ENCODE peak calls at places on chromosomes 1 and 21, in seven cellular contexts. F is HCT116, H is suprapubic skin, V is HepG2, J is K562, W is sigmoid colon, A is transverse colon. P is an unnamed sample. For H3K4me1, the result is how much of the 10 kb centered on the place peaks cover.

GRCh38 chr1:111948209-111949131 is 41.0 kb downstream of the KCND3 start:
- DNase-seq in A (peak), J (no peak), V (no peak), W (peak), F (no peak), H (no peak), P (no peak)

GRCh38 chr1:8666394-8667167 is 150.9 kb downstream of the RERE start:
- DNase-seq in F (no peak), V (no peak), H (no peak), A (no peak), J (no peak), W (no peak), P (no peak)

GRCh38 chr1:110393691-110394564 is 3.1 kb upstream of the SLC16A4 start:
- DNase-seq in W (no peak), F (no peak), J (no peak), V (peak), A (peak), H (no peak), P (no peak)

GRCh38 chr1:31765041-31765467 is 914 bp upstream of the ADGRB2 start:
- DNase-seq in F (no peak), J (peak), W (no peak), H (no peak), V (no peak), A (no peak), P (no peak)

GRCh38 chr1:168783831-168784230 is 54.8 kb upstream of the DPT start:
- DNase-seq in F (no peak), H (no peak), W (peak), A (no peak), J (no peak), V (no peak), P (no peak)

GRCh38 chr1:17615959-17616358 is 76.5 kb downstream of the ARHGEF10L start:
- DNase-seq in W (no peak), J (no peak), F (no peak), V (no peak), A (no peak), H (no peak), P (no peak)

GRCh38 chr1:26784023-26784871 is 3.5 kb upstream of the PIGV start:
- DNase-seq in A (peak), H (no peak), W (peak), J (peak), F (no peak), V (peak), P (no peak)

GRCh38 chr1:59163268-59164092 is 133.4 kb upstream of the FGGY start:
- DNase-seq in J (no peak), F (no peak), W (no peak), H (no peak), A (no peak), V (no peak), P (peak)

GRCh38 chr1:159171254-159171687 is at the start of gene CADM3:
- DNase-seq in J (no peak), V (no peak), H (no peak), W (peak), F (no peak), A (no peak), P (no peak)

GRCh38 chr1:232988572-232989040 is 38.2 kb downstream of the NTPCR start:
- DNase-seq in H (peak), V (no peak), F (no peak), A (no peak), J (no peak), W (peak), P (no peak)

GRCh38 chr1:44250113-44250781 is 37.0 kb downstream of the DMAP1 start:
- DNase-seq in W (no peak), V (no peak), A (no peak), H (no peak), F (no peak), J (no peak), P (no peak)

GRCh38 chr1:78045850-78046778 is at the start of gene GIPC2:
- DNase-seq in V (peak), A (peak), H (no peak), F (no peak), J (no peak), W (no peak), P (no peak)

GRCh38 chr1:5903680-5904079 is 88.5 kb downstream of the NPHP4 start:
- DNase-seq in J (no peak), H (peak), W (no peak), A (no peak), V (no peak), F (no peak), P (no peak)

GRCh38 chr1:227759345-227760300 is 24.4 kb downstream of the SNAP47 start:
- DNase-seq in H (peak), W (peak), V (no peak), A (peak), J (no peak), F (no peak), P (no peak)

GRCh38 chr1:89274431-89274857 is 1.8 kb upstream of the GBP5 start:
- DNase-seq in H (no peak), A (no peak), F (no peak), V (no peak), J (no peak), W (no peak), P (no peak)

GRCh38 chr1:198653815-198654413 is 15.1 kb downstream of the PTPRC start:
- DNase-seq in W (no peak), H (no peak), V (no peak), J (no peak), F (no peak), A (no peak), P (no peak)

GRCh38 chr1:44542415-44543063 is 131.7 kb downstream of the TMEM53 start:
- DNase-seq in F (no peak), W (no peak), H (no peak), A (no peak), V (no peak), J (no peak), P (no peak)

GRCh38 chr21:38664315-38664714 is 141.4 kb upstream of the ETS2 start:
- DNase-seq in W (no peak), J (no peak), V (no peak), F (no peak), H (no peak), A (no peak), P (no peak)

GRCh38 chr1:168792142-168792541 is 63.1 kb upstream of the DPT start:
- DNase-seq in W (no peak), A (no peak), J (no peak), H (no peak), V (no peak), F (no peak), P (no peak)

GRCh38 chr21:41235214-41235613 is 67.3 kb downstream of the BACE2 start:
- DNase-seq in H (no peak), W (no peak), V (no peak), A (no peak), J (no peak), F (no peak), P (no peak)

GRCh38 chr1:147837845-147838363 is 64.7 kb upstream of the GJA8 start:
- DNase-seq in H (no peak), F (no peak), J (no peak), V (no peak), W (no peak), A (no peak), P (no peak)

GRCh38 chr1:183166439-183166838 is 19.6 kb upstream of the LAMC2 start:
- DNase-seq in J (no peak), V (no peak), F (no peak), H (no peak), A (no peak), W (no peak), P (no peak)

GRCh38 chr1:183165456-183165855 is 20.6 kb upstream of the LAMC2 start:
- DNase-seq in V (no peak), F (no peak), H (no peak), J (no peak), A (no peak), W (no peak), P (no peak)

GRCh38 chr1:183164963-183165362 is 21.1 kb upstream of the LAMC2 start:
- DNase-seq in W (no peak), H (no peak), A (no peak), V (no peak), J (no peak), F (no peak), P (no peak)

GRCh38 chr1:183163311-183163710 is 22.8 kb upstream of the LAMC2 start:
- DNase-seq in W (no peak), F (peak), A (no peak), V (no peak), J (no peak), H (no peak), P (no peak)

DNA sequence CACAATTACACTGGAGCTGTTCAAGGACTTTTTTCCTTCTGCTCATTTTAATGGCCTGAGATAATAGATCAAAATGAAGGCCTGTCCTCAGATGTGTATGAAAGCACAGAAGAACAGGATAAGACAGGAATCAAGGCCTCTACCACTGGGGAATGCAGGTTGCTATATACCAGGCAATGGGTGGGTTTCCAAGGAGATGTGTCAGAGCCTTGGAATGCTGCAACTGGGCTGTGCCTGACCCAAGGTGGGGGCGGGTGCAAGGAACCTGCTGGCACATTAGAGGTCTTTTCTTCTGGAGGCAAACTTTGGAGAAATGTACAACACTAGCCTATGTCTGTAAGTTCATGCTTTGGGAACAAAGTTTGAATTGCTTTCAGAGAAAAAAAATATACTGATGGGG is 21.7 kb upstream of the LAMC2 start:
- DNase-seq in W (no peak), J (no peak), H (no peak), A (no peak), V (no peak), F (peak), P (no peak)
- TF ChIP-seq POLR2AphosphoS5 in W (no peak), J (no peak), H (no peak), A (no peak), V (no peak), F (peak), P (no peak)

DNA sequence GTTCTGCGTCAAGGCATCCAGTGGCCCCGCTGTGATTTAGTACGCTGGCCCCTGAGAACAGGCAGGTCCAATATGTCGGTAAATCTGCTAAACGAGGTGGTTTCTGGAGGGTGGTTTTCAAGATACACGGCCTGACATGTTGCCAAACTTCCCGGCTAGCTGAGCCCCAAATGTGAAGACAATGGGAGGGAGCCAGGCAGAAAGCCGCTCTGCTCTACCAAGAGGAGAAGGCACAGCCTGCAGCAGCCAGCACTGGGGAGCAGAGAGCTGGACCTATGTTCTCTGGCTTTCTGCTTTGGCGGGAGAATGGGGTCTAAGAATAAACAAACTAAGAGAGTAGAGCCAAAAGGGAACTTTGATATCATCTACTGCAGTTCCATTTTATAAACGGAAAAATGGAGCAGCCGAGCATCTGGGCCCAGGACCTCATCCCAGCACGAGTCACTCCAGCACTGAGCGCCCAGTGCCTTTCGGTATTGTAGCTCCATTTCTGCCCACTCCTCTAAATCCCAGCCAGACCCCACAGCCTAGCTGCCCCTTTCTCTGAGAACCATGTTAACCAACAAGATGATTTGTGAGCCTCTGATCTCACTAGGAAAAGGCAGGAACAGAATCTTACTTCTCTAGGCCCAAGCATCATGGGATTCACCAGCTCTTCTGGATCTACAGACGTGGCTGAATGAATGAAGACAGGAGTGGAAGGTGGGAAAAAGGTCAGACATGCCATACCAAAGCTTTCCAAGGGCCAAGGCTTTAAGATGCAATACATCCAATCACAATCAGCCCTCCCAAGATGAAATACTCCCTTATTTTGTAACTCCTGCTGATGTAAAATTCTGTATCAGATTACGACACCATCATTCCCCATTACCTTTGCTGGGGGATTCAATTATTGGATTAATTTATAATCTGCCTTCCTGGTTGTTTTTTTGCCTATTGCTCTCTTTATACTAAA is 81.2 kb downstream of the SSBP3 start:
- DNase-seq in W (peak), J (no peak), A (no peak), V (no peak), H (no peak), F (no peak), P (no peak)
- H3K4me1 ChIP-seq in W (half or more), J (under half), A (half or more), V (under half), H (half or more), F (under half), P (half or more)

DNA sequence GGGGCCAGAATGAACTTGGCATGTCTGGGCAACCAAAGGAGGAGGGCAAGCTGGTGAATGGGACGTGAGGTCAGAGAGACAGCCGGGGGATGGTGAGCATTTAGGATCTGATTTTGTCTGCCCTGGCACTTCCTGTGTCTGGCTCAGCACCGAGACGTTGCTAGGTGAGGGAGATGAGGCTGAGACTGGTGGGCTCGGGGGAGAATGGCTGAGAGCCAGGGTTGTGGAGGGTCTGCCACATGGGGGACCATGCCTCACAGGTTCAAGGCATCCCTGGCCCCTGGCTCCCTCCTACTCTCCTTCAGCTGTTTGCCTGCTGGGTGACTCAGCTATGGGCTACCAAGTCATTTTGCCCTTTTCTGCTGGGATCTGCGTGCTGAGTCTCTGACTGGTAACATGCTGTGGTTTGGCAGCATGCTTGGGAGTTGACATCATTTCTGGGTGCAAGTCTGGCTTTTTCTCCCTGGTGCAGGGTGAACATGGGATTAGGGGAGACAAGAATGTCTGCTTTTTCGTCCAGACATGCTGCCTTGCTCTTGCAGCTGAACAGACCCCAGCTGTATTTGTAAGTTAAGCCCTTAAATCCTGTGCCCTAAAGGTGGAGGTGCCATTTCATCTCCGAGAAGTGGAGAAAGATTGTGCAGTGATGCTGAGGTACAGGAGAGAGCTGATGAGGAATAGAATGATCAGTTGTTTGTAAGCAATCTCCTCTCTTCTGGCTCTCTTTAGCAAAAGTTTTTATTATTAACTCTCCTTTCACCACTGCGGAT is 17.6 kb downstream of the GALNT2 start:
- DNase-seq in V (peak), A (peak), W (no peak), J (no peak), H (no peak), F (peak), P (no peak)
- TF ChIP-seq POLR2AphosphoS5 in V (no peak), A (no peak), W (no peak), J (no peak), H (no peak), F (peak), P (peak)

GRCh38 chr1:64894438-64895196 is 71.7 kb downstream of the JAK1 start:
- DNase-seq in V (no peak), W (no peak), A (no peak), F (no peak), J (no peak), H (no peak), P (no peak)

GRCh38 chr1:64891440-64891815 is 74.9 kb downstream of the JAK1 start:
- DNase-seq in A (no peak), W (no peak), F (no peak), V (no peak), H (no peak), J (no peak), P (no peak)

GRCh38 chr1:64895500-64895899 is 70.8 kb downstream of the JAK1 start:
- DNase-seq in W (no peak), V (no peak), J (no peak), H (no peak), F (no peak), A (no peak), P (no peak)

GRCh38 chr1:64892576-64893573 is 73.5 kb downstream of the JAK1 start:
- DNase-seq in A (no peak), W (no peak), F (no peak), H (no peak), V (no peak), J (no peak), P (no peak)

GRCh38 chr1:64893921-64894320 is 72.4 kb downstream of the JAK1 start:
- DNase-seq in A (no peak), F (no peak), J (no peak), V (no peak), H (no peak), W (no peak), P (no peak)
- H3K4me1 ChIP-seq in A (under half), F (under half), J (half or more), V (under half), H (half or more), W (under half), P (half or more)

GRCh38 chr1:170893655-170894297 is 41.6 kb upstream of the MROH9 start:
- DNase-seq in V (no peak), W (no peak), A (no peak), J (no peak), H (no peak), F (no peak), P (no peak)
- TF ChIP-seq POLR2AphosphoS5 in V (no peak), W (no peak), A (no peak), J (no peak), H (no peak), F (no peak), P (no peak)

DNA sequence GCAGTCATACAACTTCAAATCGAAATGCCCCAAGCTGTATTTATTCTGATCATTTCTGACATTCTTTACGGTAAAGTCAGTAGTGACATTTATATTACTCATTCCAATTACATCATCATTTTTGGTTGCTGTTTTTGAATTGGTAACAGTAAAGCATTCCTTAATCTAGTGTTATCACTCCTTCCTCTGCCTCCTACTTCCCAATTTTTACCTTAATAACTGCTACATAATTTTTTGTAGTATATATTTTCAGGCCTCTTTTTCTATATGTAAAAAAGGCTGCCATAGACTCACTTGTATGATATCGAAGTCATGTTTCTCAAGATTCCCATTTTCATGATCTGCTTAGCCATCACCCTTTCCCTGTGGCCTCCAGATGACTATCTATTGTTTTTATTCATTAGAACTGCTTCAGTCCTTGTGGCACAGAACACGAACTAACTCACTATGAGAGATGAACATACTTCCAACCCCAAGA is 167.2 kb downstream of the RUNX1 start:
- DNase-seq in A (no peak), J (no peak), W (no peak), H (no peak), V (no peak), F (no peak), P (peak)
- H3K4me1 ChIP-seq in A (under half), J (under half), W (under half), H (under half), V (under half), F (half or more), P (under half)

GRCh38 chr1:172813330-172813729 is 154.4 kb downstream of the FASLG start:
- DNase-seq in H (no peak), V (no peak), F (no peak), W (no peak), J (no peak), A (no peak), P (no peak)
- TF ChIP-seq POLR2AphosphoS5 in H (no peak), V (no peak), F (no peak), W (no peak), J (no peak), A (no peak), P (no peak)

GRCh38 chr21:35035116-35035515 is 14.0 kb downstream of the RUNX1 start:
- DNase-seq in H (no peak), V (no peak), F (no peak), W (no peak), J (no peak), A (no peak), P (peak)

GRCh38 chr21:35036521-35037383 is 12.3 kb downstream of the RUNX1 start:
- DNase-seq in H (no peak), V (peak), J (no peak), A (no peak), W (no peak), F (no peak), P (peak)

GRCh38 chr21:35035581-35035980 is 13.5 kb downstream of the RUNX1 start:
- DNase-seq in W (no peak), A (no peak), V (no peak), F (no peak), J (no peak), H (no peak), P (peak)

GRCh38 chr21:35032474-35033263 is 16.4 kb downstream of the RUNX1 start:
- DNase-seq in F (no peak), A (no peak), W (no peak), V (no peak), H (no peak), J (no peak), P (no peak)

DNA sequence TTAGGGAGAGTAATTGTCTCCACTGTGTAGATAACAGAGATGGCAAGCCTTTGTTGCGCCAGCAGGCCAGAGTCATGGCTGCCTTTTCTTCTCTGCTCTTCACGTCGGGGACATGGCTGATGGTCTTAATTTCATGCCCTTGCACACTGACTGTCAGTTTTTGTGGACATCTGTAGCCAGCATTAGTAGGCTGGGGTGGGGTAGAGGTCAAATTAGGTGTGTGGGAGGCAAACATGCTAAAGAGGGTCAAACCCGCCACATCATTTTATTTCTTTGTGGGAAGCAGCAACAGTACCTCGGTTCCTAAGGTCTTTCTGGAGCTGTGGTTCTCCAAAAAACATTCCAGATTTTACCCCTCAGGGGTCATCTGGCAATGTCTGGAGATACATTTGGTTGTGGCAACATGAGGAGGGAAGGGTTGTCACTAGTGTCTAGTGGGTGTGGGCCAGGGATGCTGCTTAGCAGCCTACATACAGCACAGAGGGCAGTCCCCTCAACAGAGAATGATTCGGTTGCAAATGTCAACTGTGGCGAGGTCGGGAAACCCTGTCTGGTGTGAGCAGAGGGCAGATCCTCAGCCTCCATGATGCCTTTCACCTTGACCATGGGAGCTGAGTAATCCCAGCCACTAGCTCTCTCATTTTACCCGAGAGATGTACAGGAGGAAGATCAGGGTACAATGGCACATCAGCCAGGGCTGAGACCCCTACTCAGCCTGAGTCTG is 14.7 kb downstream of the RUNX1 start:
- DNase-seq in H (no peak), F (no peak), W (no peak), J (no peak), V (no peak), A (no peak), P (no peak)
- H3K4me1 ChIP-seq in H (under half), F (under half), W (under half), J (under half), V (under half), A (under half), P (under half)

P was measured in esophagus muscularis mucosa.